ENCODE peak calls at places on chromosome 4, in five cellular contexts. Q, M, U, P and Z are unnamed samples. For H3K27me3, the result is how much of the 10 kb centered on the place peaks cover.

GRCh38 chr4:125434136-125434535 is 119.4 kb downstream of the FAT4 start:
- DNase-seq in U (no peak), P (no peak), M (no peak), Q (no peak), Z (no peak)

GRCh38 chr4:10730019-10730418 is 45.5 kb upstream of the CLNK start:
- DNase-seq in Q (no peak), P (no peak), U (no peak), M (no peak), Z (no peak)

GRCh38 chr4:61500883-61501282 is 300.8 kb downstream of the ADGRL3 start:
- DNase-seq in U (no peak), P (no peak), M (no peak), Q (no peak), Z (no peak)

GRCh38 chr4:166366012-166366411 is 493.0 kb downstream of the TLL1 start:
- DNase-seq in P (no peak), Q (no peak), M (no peak), U (no peak), Z (no peak)

GRCh38 chr4:71211748-71212147 is 127.1 kb upstream of the SLC4A4 start:
- DNase-seq in U (no peak), P (no peak), Q (no peak), M (peak), Z (no peak)

GRCh38 chr4:31647776-31648175 is 927.6 kb downstream of the PCDH7 start:
- DNase-seq in U (no peak), Q (no peak), M (no peak), P (no peak), Z (no peak)

GRCh38 chr4:164359881-164360280 is 394.1 kb upstream of the SMIM31 start:
- DNase-seq in P (no peak), U (no peak), M (no peak), Q (no peak), Z (no peak)

GRCh38 chr4:136818811-136819210 is 713.5 kb downstream of the PCDH18 start:
- DNase-seq in U (no peak), M (no peak), P (peak), Q (no peak), Z (no peak)

GRCh38 chr4:54657194-54657555 is 582 bp upstream of the KIT start:
- DNase-seq in Q (no peak), P (no peak), U (no peak), M (no peak), Z (no peak)

GRCh38 chr4:54620773-54621172 is 37.0 kb upstream of the KIT start:
- DNase-seq in U (no peak), P (no peak), Q (no peak), M (no peak), Z (no peak)

GRCh38 chr4:26372525-26373172 is 51.8 kb downstream of the RBPJ start:
- DNase-seq in M (peak), P (peak), Q (no peak), U (peak), Z (peak)

GRCh38 chr4:72918362-72918761 is 151.2 kb downstream of the COX18 start:
- DNase-seq in P (no peak), U (no peak), Q (no peak), M (no peak), Z (no peak)

GRCh38 chr4:48141048-48141447 is 7.0 kb upstream of the TXK start:
- DNase-seq in P (peak), Q (no peak), U (no peak), M (peak), Z (no peak)

GRCh38 chr4:57425610-57426009 is 315.4 kb upstream of the IGFBP7 start:
- DNase-seq in Q (no peak), M (no peak), U (no peak), P (no peak), Z (no peak)

GRCh38 chr4:155960522-155960921 is 6.9 kb upstream of the CTSO start:
- DNase-seq in Q (no peak), M (no peak), U (no peak), P (no peak), Z (no peak)

GRCh38 chr4:130043796-130044195 is 947.8 kb downstream of the C4orf33 start:
- DNase-seq in P (peak), M (peak), Q (no peak), U (no peak), Z (no peak)

GRCh38 chr4:120924931-120925330 is 2.4 kb upstream of the PRDM5 start:
- DNase-seq in Q (no peak), M (no peak), P (peak), U (no peak), Z (no peak)

GRCh38 chr4:155376387-155377268 is at the start of gene MAP9:
- DNase-seq in U (peak), Q (no peak), M (peak), P (peak), Z (peak)

GRCh38 chr4:92455329-92455839 is 151.6 kb downstream of the GRID2 start:
- DNase-seq in P (no peak), M (no peak), Q (no peak), U (no peak), Z (no peak)

GRCh38 chr4:5845035-5845905 is 47.6 kb downstream of the CRMP1 start:
- DNase-seq in M (no peak), P (no peak), U (no peak), Q (no peak), Z (no peak)

GRCh38 chr4:149754526-149754925 is 61.1 kb downstream of the IQCM start:
- DNase-seq in M (no peak), P (no peak), Q (no peak), U (no peak), Z (no peak)

GRCh38 chr4:26197018-26197779 is 123.6 kb upstream of the RBPJ start:
- DNase-seq in M (no peak), P (no peak), Q (peak), U (peak), Z (peak)

GRCh38 chr4:3340038-3340702 is 47.3 kb downstream of the RGS12 start:
- DNase-seq in U (no peak), P (no peak), Q (no peak), M (no peak), Z (no peak)

GRCh38 chr4:7301846-7302630 is 109.7 kb downstream of the SORCS2 start:
- DNase-seq in P (no peak), Q (no peak), U (no peak), M (no peak), Z (no peak)

GRCh38 chr4:177177446-177178160 is 132.1 kb upstream of the NEIL3 start:
- DNase-seq in Q (no peak), P (no peak), U (no peak), M (no peak), Z (no peak)

GRCh38 chr4:119321921-119322687 is at the start of gene FABP2:
- DNase-seq in Q (no peak), U (no peak), P (no peak), M (peak), Z (no peak)

GRCh38 chr4:12036450-12036849 is 607.8 kb upstream of the HS3ST1 start:
- DNase-seq in M (no peak), U (no peak), P (peak), Q (no peak), Z (no peak)

GRCh38 chr4:39627413-39627812 is 11.3 kb downstream of the SMIM14 start:
- DNase-seq in P (no peak), M (no peak), Q (no peak), U (no peak), Z (no peak)

GRCh38 chr4:24840826-24841587 is 45.6 kb downstream of the SOD3 start:
- DNase-seq in U (no peak), Q (no peak), P (no peak), M (no peak), Z (peak)

GRCh38 chr4:3226467-3226866 is 22.5 kb upstream of the MSANTD1 start:
- DNase-seq in U (no peak), M (no peak), P (no peak), Q (no peak), Z (no peak)

GRCh38 chr4:154743683-154744340 is at the start of gene LRAT:
- DNase-seq in M (peak), P (no peak), U (no peak), Q (peak), Z (peak)

GRCh38 chr4:40710484-40711269 is 39.1 kb upstream of the NSUN7 start:
- DNase-seq in P (no peak), M (no peak), Q (no peak), U (no peak), Z (no peak)

DNA sequence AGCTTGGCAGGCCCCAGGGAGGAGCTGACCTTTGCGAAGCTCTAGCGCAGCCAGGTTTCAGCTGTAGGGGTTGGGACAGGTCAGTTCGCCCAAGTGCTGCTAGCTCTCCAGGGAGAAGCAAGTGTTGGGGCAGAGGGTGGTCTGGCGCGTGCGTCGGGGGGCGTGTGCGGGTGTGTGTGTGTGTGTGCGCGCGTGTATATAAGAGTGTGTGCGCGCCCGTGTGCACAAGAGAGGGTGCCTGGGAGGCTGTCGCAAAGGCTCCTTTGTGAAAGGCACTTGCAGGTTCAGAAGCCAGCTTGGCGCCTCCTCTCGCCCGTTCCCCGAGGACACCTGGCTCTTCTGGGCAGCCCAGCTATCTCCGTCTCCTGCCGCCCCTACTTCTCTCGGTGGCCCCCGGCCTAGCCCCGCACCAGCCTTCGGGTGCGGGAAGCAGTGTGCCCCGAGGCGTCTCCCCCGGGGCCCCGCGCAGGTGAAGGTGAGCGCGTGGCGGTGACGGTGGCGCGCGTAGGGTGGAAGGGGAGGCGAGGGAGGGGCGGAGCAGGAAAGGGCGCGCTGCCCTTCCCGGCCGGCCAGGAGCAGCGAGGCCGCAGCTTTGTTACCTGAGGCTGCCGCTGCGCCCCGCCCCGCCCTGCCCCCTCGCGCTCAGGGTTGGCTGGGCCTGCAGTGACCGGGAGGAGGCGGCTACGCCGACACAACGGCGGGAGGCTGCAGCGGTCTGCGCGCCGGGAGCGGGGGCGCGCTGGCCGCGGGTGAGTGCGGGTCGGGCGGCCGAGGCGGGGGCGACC is at the start of gene FHDC1:
- DNase-seq in M (peak), U (no peak), Q (peak), P (no peak), Z (peak)
- TF ChIP-seq EZH2 in M (no peak), U (no peak), Q (no peak), P (no peak), Z (no peak)

GRCh38 chr4:100106982-100107381 is 83.3 kb downstream of the DDIT4L start:
- DNase-seq in M (no peak), Q (no peak), U (peak), P (no peak), Z (no peak)
- H3K27me3 ChIP-seq in M (under half), Q (under half), U (under half), P (under half), Z (under half)

DNA sequence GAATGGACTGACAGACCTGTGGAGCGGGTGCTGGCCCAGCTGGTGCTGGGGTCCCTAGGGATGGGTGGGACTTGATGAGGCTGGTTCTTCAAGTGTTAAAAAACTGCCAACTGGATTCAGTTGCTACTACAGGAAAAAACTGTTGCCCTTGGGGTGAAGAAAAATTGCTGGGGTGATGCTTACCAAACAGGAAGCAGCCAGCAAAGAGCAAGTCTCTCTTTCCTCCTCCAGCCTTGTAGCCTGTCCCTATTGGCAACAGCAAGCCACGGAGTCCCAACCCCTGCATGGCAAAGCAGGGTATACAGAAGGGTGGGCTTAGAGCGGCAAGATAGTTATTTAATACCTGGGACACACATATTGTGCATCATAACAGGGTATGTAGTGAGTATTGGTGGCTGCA is 60.1 kb upstream of the ATP8A1 start:
- DNase-seq in U (no peak), Q (no peak), M (no peak), P (no peak), Z (no peak)
- TF ChIP-seq CTCF in U (no peak), Q (no peak), M (no peak), P (no peak), Z (no peak)

DNA sequence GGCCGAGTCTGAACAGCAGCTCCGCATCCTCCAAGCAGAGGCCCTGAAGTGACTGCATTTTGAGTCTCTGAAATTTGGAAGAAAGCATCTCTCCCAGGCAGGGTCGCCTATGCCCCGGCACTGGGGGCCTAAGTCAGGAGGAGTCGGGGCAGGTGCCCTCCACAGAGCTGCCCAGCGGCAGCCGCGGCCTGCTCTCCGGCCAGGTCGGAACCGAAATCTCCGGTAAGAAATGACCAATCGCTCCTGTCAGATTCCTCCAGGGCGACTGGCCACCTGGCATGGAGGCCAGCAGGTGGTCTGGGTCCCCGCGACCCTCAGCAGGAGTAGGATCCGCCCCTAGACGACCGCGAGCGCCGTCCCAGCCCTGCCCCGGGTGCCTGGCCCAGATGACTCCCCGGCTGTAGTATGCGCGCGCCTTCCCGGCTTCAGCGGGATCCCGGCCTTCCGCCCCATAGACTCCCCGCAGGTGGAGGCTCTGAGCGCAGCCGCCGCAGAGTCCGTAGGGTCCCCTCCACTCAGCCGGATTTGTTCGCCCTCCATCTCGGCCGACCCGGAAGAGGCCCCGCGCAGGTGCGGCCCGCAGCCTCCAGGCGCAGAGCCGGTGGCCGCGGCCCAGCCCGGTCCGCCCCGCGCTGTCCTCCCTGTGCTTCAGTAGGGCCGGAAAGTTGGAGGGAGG is 1.5 kb downstream of the NKX1-1 start:
- DNase-seq in M (no peak), Q (no peak), U (no peak), P (no peak), Z (no peak)
- TF ChIP-seq EZH2 in M (peak), Q (no peak), U (no peak), P (peak), Z (no peak)

DNA sequence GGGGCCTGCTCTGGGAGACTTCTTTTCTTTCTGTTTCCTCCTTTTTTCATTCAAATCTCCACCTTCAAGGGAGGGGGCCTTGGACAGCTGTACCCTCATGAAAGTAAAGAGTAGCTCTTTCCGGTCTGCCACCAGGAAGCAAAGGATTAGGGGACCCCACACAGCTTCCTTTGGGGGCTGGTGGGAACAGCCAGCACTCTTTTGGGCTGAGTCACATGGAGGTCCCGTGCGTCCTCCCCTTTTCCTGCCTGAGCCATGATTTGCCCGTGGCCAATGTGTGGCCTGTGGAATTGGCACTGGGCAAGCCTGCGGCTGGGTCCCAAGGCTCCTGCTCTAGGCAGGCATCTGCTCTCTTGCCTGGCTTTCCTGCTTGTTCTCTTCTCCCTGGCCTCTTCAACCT is 65.5 kb downstream of the FHDC1 start:
- DNase-seq in P (no peak), U (no peak), M (no peak), Q (no peak), Z (no peak)
- H3K27me3 ChIP-seq in P (under half), U (under half), M (under half), Q (under half), Z (under half)

DNA sequence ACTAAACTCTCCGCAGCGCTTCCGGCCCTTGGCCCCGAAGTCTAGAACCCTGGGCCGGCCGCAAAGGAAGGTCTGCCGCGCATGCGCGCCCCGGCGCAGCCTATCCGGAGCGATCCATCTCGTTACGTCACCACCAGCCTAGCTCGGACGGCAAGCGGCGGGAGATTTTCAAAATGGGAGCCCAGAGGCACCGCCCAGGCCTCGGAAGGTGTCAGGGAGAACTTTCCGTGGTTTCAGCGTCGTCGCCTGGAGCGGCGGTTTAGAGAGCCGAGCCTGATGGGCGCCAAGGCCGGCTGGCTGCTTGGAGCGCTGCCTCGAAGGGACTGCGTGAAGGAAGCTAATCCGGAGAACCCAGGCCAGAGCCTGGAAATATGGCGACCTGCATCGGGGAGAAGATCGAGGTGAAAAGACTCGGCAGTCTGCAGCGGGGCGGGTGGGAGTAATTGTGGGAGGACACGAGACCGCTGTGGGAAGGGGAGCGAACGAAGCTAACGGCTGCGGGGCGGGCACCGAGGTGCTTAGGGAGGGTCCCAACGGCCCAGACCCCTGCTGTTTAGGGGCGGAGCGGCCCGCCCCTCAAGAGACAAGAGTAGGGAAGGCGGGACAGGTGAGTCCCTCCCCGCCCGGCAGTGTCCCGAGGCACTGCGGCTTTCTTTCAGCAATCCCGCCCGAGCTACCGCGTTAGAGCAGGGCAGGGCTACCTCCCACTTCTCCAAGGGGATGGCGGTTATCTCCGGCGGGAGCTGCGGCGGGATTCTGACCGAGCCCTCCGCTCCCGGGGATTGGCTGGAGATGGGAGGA is at the start of gene PLK4:
- DNase-seq in M (peak), U (peak), P (peak), Q (peak), Z (peak)
- TF ChIP-seq CTCF in M (no peak), U (no peak), P (no peak), Q (no peak), Z (no peak)

GRCh38 chr4:41882622-41883347 is 52.4 kb upstream of the TMEM33 start:
- DNase-seq in Q (no peak), U (no peak), M (peak), P (peak), Z (no peak)
- TF ChIP-seq EZH2 in Q (no peak), U (no peak), M (peak), P (no peak), Z (peak)

GRCh38 chr4:180120114-180120513 is 2123.1 kb upstream of the TENM3 start:
- DNase-seq in Q (no peak), U (no peak), M (no peak), P (no peak), Z (no peak)
- H3K27me3 ChIP-seq in Q (under half), U (under half), M (under half), P (under half), Z (under half)

GRCh38 chr4:76691767-76692689 is 205.9 kb downstream of the SOWAHB start:
- DNase-seq in U (no peak), M (no peak), Q (no peak), P (no peak), Z (no peak)
- TF ChIP-seq CTCF in U (no peak), M (no peak), Q (no peak), P (no peak), Z (no peak)

GRCh38 chr4:65665951-65666523 is 4.3 kb downstream of the EPHA5 start:
- DNase-seq in Q (no peak), M (no peak), U (no peak), P (no peak), Z (no peak)
- TF ChIP-seq EZH2 in Q (no peak), M (no peak), U (no peak), P (no peak), Z (no peak)